ENCODE peak calls at places on chromosomes 13 and 19, in nine cellular contexts. A, F, N, G, S, C, M, Z and T are unnamed samples. For H3K9me3, the result is how much of the 10 kb centered on the place peaks cover.

GRCh38 chr13:77180011-77180410 is 146.9 kb downstream of the MYCBP2 start:
- DNase-seq in A (no peak), F (no peak), N (no peak), G (no peak), S (no peak), C (no peak), M (no peak), Z (no peak), T (no peak)

GRCh38 chr19:47489072-47489914 is 5.3 kb upstream of the KPTN start:
- DNase-seq in A (no peak), F (no peak), N (no peak), G (peak), S (no peak), C (no peak), M (no peak), Z (no peak), T (no peak)

GRCh38 chr19:49883094-49883493 is 5.6 kb downstream of the TBC1D17 start:
- DNase-seq in A (no peak), F (no peak), N (no peak), G (no peak), S (no peak), C (no peak), M (no peak), Z (no peak), T (no peak)

GRCh38 chr19:33098023-33098652 is 17.2 kb downstream of the GPATCH1 start:
- DNase-seq in A (no peak), F (peak), N (no peak), G (no peak), S (peak), C (peak), M (no peak), Z (no peak), T (no peak)

GRCh38 chr13:101698400-101698799 is 245.9 kb downstream of the ITGBL1 start:
- DNase-seq in A (no peak), F (no peak), N (no peak), G (no peak), S (no peak), C (no peak), M (no peak), Z (no peak), T (no peak)

GRCh38 chr13:51950722-51951121 is 60.5 kb downstream of the ATP7B start:
- DNase-seq in A (no peak), F (no peak), N (peak), G (no peak), S (no peak), C (no peak), M (no peak), Z (peak), T (no peak)

GRCh38 chr19:18049390-18049789 is 37.3 kb downstream of the IL12RB1 start:
- DNase-seq in A (no peak), F (no peak), N (peak), G (peak), S (no peak), C (peak), M (no peak), Z (peak), T (no peak)

GRCh38 chr19:58086825-58087710 is 11.0 kb downstream of the ZSCAN18 start:
- DNase-seq in A (no peak), F (no peak), N (no peak), G (peak), S (no peak), C (no peak), M (no peak), Z (no peak), T (no peak)

GRCh38 chr13:74097116-74097515 is 37.1 kb downstream of the KLF12 start:
- DNase-seq in A (no peak), F (no peak), N (no peak), G (no peak), S (no peak), C (no peak), M (no peak), Z (no peak), T (no peak)

GRCh38 chr19:13744179-13744578 is 20.1 kb upstream of the MRI1 start:
- DNase-seq in A (no peak), F (no peak), N (no peak), G (no peak), S (no peak), C (no peak), M (no peak), Z (no peak), T (no peak)

GRCh38 chr13:66844933-66845332 is 385.2 kb downstream of the PCDH9 start:
- DNase-seq in A (no peak), F (no peak), N (no peak), G (no peak), S (no peak), C (no peak), M (no peak), Z (no peak), T (no peak)

GRCh38 chr13:39684531-39685137 is 29.2 kb downstream of the COG6 start:
- DNase-seq in A (peak), F (peak), N (no peak), G (no peak), S (no peak), C (no peak), M (no peak), Z (no peak), T (peak)

GRCh38 chr13:39047560-39047959 is 9.3 kb downstream of the NHLRC3 start:
- DNase-seq in A (peak), F (peak), N (no peak), G (no peak), S (no peak), C (no peak), M (peak), Z (no peak), T (no peak)

GRCh38 chr19:33421368-33421767 is 47.9 kb downstream of the CEBPG start:
- DNase-seq in A (no peak), F (no peak), N (no peak), G (no peak), S (no peak), C (no peak), M (no peak), Z (no peak), T (no peak)

GRCh38 chr13:48890386-48890785 is 85.3 kb upstream of the FNDC3A start:
- DNase-seq in A (no peak), F (no peak), N (no peak), G (no peak), S (no peak), C (no peak), M (no peak), Z (no peak), T (no peak)

GRCh38 chr13:51838235-51838846 is 6.6 kb downstream of the TMEM272 start:
- DNase-seq in A (no peak), F (no peak), N (no peak), G (no peak), S (no peak), C (no peak), M (no peak), Z (no peak), T (no peak)

GRCh38 chr13:72545030-72545719 is 182.3 kb downstream of the MZT1 start:
- DNase-seq in A (no peak), F (no peak), N (no peak), G (no peak), S (no peak), C (no peak), M (no peak), Z (no peak), T (no peak)

GRCh38 chr13:74206061-74206561 is 71.9 kb upstream of the KLF12 start:
- DNase-seq in A (peak), F (no peak), N (no peak), G (no peak), S (no peak), C (no peak), M (no peak), Z (no peak), T (peak)

GRCh38 chr19:40598918-40599307 is 2.3 kb upstream of the LTBP4 start:
- DNase-seq in A (no peak), F (no peak), N (no peak), G (no peak), S (no peak), C (no peak), M (no peak), Z (no peak), T (no peak)

GRCh38 chr13:101178394-101178793 is 237.9 kb downstream of the NALCN start:
- DNase-seq in A (no peak), F (no peak), N (no peak), G (no peak), S (no peak), C (no peak), M (no peak), Z (no peak), T (no peak)

GRCh38 chr19:2034729-2035589 is 16.1 kb downstream of the MKNK2 start:
- DNase-seq in A (peak), F (peak), N (no peak), G (peak), S (no peak), C (peak), M (peak), Z (peak), T (peak)

DNA sequence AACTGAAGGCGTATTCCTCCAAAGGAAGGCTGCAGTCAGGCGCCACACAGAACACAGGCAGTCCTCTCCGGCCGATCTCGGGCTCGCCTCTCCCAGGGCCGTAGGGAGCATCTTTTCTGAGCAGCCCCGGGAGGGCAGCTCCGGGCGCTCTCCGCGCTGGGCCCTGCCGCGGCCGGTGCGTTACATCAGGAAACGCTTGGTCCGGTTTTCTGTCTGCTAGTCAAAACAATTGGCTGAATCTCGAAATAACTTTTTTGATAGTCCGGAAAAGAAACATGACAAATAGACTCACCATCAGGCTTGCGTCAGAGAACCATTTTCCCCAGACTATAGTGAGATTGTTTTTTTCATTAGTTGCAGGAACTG is 115.4 kb downstream of the KCNRG start:
- DNase-seq in A (no peak), F (peak), N (peak), G (no peak), S (no peak), C (no peak), M (peak), Z (no peak), T (no peak)
- H3K4me3 ChIP-seq in A (peak), F (peak), N (peak), G (peak), S (peak), C (peak), M (peak), Z (peak), T (no peak)

GRCh38 chr13:109964164-109964563 is 177.8 kb upstream of the IRS2 start:
- DNase-seq in A (no peak), F (no peak), N (no peak), G (no peak), S (no peak), C (no peak), M (no peak), Z (no peak), T (no peak)
- H3K9me3 ChIP-seq in A (under half), F (under half), N (under half), G (under half), S (under half), C (under half), M (under half), Z (under half), T (under half)

DNA sequence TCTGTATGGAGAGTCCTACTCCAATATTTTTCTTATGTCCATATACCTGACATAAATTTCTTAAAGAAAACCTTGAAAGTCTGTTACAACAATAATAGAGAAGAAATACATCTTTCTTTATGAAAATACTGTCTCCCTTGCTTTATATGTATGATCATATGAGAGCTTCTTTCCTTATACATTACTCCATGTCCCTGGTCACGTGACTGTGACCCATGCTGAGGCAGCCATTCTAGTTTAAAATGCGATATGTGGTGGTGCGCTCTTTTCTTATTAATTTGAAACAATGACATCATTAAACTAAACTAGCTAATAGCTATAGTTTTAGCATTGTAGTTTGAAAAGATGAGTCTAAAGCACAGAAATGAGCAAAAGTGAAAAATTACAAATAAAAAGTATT is 1120.3 kb upstream of the PRR20A start:
- DNase-seq in A (no peak), F (no peak), N (no peak), G (no peak), S (no peak), C (no peak), M (no peak), Z (no peak), T (no peak)
- H3K4me3 ChIP-seq in A (no peak), F (no peak), N (no peak), G (no peak), S (no peak), C (no peak), M (no peak), Z (no peak), T (no peak)

GRCh38 chr19:21584532-21584931 is 79.1 kb downstream of the ZNF429 start:
- DNase-seq in A (no peak), F (no peak), N (no peak), G (no peak), S (no peak), C (no peak), M (no peak), Z (no peak), T (no peak)

GRCh38 chr19:21581646-21582045 is 76.2 kb downstream of the ZNF429 start:
- DNase-seq in A (no peak), F (no peak), N (no peak), G (no peak), S (no peak), C (no peak), M (no peak), Z (no peak), T (no peak)

GRCh38 chr19:21580101-21580500 is 74.7 kb downstream of the ZNF429 start:
- DNase-seq in A (no peak), F (no peak), N (no peak), G (no peak), S (no peak), C (no peak), M (no peak), Z (no peak), T (no peak)

GRCh38 chr19:21585491-21585890 is 80.1 kb downstream of the ZNF429 start:
- DNase-seq in A (no peak), F (no peak), N (no peak), G (no peak), S (no peak), C (peak), M (no peak), Z (no peak), T (no peak)

GRCh38 chr19:21580818-21581217 is 75.4 kb downstream of the ZNF429 start:
- DNase-seq in A (no peak), F (no peak), N (no peak), G (no peak), S (no peak), C (no peak), M (no peak), Z (no peak), T (no peak)
- H3K9me3 ChIP-seq in A (half or more), F (under half), N (under half), G (under half), S (under half), C (under half), M (under half), Z (under half), T (under half)

GRCh38 chr19:42120276-42121010 is 11.8 kb downstream of the POU2F2 start:
- DNase-seq in A (no peak), F (no peak), N (no peak), G (no peak), S (no peak), C (no peak), M (no peak), Z (no peak), T (peak)

GRCh38 chr19:42122691-42123607 is 9.3 kb downstream of the POU2F2 start:
- DNase-seq in A (no peak), F (no peak), N (no peak), G (no peak), S (no peak), C (no peak), M (no peak), Z (no peak), T (no peak)

GRCh38 chr19:42123765-42124164 is 8.5 kb downstream of the POU2F2 start:
- DNase-seq in A (no peak), F (no peak), N (no peak), G (no peak), S (no peak), C (no peak), M (no peak), Z (no peak), T (no peak)

GRCh38 chr19:42121666-42122069 is 10.6 kb downstream of the POU2F2 start:
- DNase-seq in A (peak), F (no peak), N (peak), G (no peak), S (no peak), C (no peak), M (no peak), Z (no peak), T (no peak)

GRCh38 chr19:42121036-42121621 is 11.1 kb downstream of the POU2F2 start:
- DNase-seq in A (no peak), F (no peak), N (no peak), G (no peak), S (no peak), C (no peak), M (no peak), Z (no peak), T (no peak)
- H3K4me3 ChIP-seq in A (no peak), F (no peak), N (no peak), G (no peak), S (no peak), C (no peak), M (no peak), Z (no peak), T (no peak)

DNA sequence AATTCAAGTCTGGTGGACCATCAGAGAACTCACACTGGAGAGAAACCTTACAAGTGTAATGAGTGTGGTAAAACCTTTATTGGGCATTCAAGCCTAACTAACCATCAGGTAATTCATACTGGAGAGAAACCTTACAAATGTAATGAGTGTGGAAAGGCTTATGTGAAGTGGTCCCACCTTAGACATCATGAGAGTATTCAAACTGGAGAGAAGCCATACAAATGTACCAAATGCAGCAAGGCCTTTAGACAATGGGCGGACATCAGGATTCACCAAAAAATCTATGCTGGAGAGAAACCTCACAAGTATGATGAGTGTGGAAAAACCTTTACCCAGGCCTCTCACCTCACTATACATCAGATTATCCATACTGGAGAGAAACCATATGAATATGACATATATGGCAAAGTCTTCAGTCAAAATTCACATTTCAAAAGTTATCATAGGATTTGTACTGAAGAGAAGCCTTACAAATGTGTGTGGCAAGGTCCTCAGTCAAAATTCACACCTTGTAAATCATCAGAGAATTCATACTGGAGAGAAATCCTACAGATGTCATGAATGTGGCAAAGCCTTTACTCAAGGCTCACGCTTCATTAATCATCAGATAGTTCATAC is 19.7 kb upstream of the ZNF665 start:
- DNase-seq in A (no peak), F (no peak), N (no peak), G (no peak), S (no peak), C (no peak), M (no peak), Z (no peak), T (no peak)
- H3K9me3 ChIP-seq in A (under half), F (half or more), N (half or more), G (half or more), S (half or more), C (half or more), M (under half), Z (half or more), T (under half)

GRCh38 chr13:40878321-40878720 is 88.9 kb downstream of the SLC25A15 start:
- DNase-seq in A (no peak), F (no peak), N (no peak), G (no peak), S (no peak), C (no peak), M (no peak), Z (no peak), T (no peak)

GRCh38 chr13:40875048-40875447 is 85.6 kb downstream of the SLC25A15 start:
- DNase-seq in A (no peak), F (no peak), N (no peak), G (no peak), S (no peak), C (no peak), M (no peak), Z (no peak), T (no peak)

GRCh38 chr13:40876020-40876738 is 86.8 kb downstream of the SLC25A15 start:
- DNase-seq in A (no peak), F (no peak), N (no peak), G (no peak), S (no peak), C (no peak), M (no peak), Z (no peak), T (no peak)

GRCh38 chr13:40875583-40875982 is 86.2 kb downstream of the SLC25A15 start:
- DNase-seq in A (no peak), F (no peak), N (no peak), G (no peak), S (no peak), C (no peak), M (no peak), Z (no peak), T (no peak)

GRCh38 chr13:40874138-40874776 is 84.8 kb downstream of the SLC25A15 start:
- DNase-seq in A (peak), F (no peak), N (no peak), G (no peak), S (no peak), C (no peak), M (no peak), Z (no peak), T (no peak)
- H3K4me3 ChIP-seq in A (no peak), F (no peak), N (no peak), G (no peak), S (no peak), C (no peak), M (no peak), Z (no peak), T (no peak)